ENCODE peak calls at places on chromosomes 6 and 20, in five cellular contexts. T, W, C, Y and O are unnamed samples.

GRCh38 chr6:163249651-163250101 is 164.8 kb upstream of the QKI start:
- DNase-seq in T (no peak), W (no peak), C (no peak), Y (no peak), O (peak)

GRCh38 chr6:47308674-47309325 is 905 bp downstream of the TNFRSF21 start:
- DNase-seq in T (no peak), W (peak), C (no peak), Y (no peak), O (no peak)

GRCh38 chr6:122736166-122736565 is 43.4 kb upstream of the FABP7 start:
- DNase-seq in T (no peak), W (no peak), C (no peak), Y (no peak), O (no peak)

GRCh38 chr6:25899123-25899522 is 25.1 kb upstream of the SLC17A3 start:
- DNase-seq in T (no peak), W (no peak), C (no peak), Y (no peak), O (no peak)

GRCh38 chr6:105137388-105137787 is 42.4 kb downstream of the POPDC3 start:
- DNase-seq in T (no peak), W (peak), C (no peak), Y (no peak), O (no peak)

GRCh38 chr6:219641-220198 is 72.6 kb upstream of the DUSP22 start:
- DNase-seq in T (peak), W (peak), C (no peak), Y (peak), O (no peak)

GRCh38 chr6:143806282-143807102 is 36.6 kb upstream of the LTV1 start:
- DNase-seq in T (no peak), W (no peak), C (peak), Y (peak), O (peak)

GRCh38 chr6:74066168-74066871 is 370.3 kb downstream of the CD109 start:
- DNase-seq in T (no peak), W (no peak), C (no peak), Y (no peak), O (no peak)

GRCh38 chr20:330233-331149 is 5.1 kb downstream of the SOX12 start:
- DNase-seq in T (peak), W (peak), C (peak), Y (peak), O (no peak)

GRCh38 chr6:161233986-161234620 is 39.8 kb downstream of the AGPAT4 start:
- DNase-seq in T (no peak), W (peak), C (peak), Y (peak), O (peak)

GRCh38 chr6:134589512-134589911 is 271.6 kb upstream of the SGK1 start:
- DNase-seq in T (no peak), W (no peak), C (peak), Y (no peak), O (peak)

GRCh38 chr6:143149771-143150170 is 89.1 kb downstream of the AIG1 start:
- DNase-seq in T (no peak), W (no peak), C (peak), Y (no peak), O (no peak)

GRCh38 chr6:12232339-12232738 is 57.8 kb upstream of the EDN1 start:
- DNase-seq in T (no peak), W (no peak), C (peak), Y (no peak), O (no peak)

DNA sequence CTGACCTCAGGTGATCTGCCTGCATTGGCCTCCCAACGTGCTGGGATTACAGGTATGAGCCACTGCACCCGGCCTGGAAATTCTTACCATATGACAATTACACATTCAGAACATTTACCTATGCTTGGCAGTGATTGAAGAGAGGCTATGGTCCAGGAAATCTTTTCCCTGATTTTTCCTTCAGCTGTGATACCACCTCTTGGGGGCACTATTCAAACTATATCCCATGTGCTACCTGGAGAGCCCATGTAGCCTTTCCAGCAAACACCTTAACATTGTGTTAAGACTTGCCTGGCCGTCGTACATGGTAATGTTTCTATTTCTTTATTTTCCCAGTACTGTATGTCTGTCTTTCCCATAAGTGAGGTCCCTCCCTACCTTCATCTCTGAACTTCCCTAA is 61.7 kb upstream of the C20orf144 start:
- DNase-seq in T (no peak), W (no peak), C (no peak), Y (no peak), O (no peak)
- TF ChIP-seq CTCF in T (no peak), W (no peak), C (no peak), Y (no peak), O (no peak)

GRCh38 chr6:19551611-19552010 is 285.6 kb upstream of the ID4 start:
- DNase-seq in T (no peak), W (no peak), C (no peak), Y (no peak), O (no peak)

GRCh38 chr6:19547507-19547906 is 289.7 kb upstream of the ID4 start:
- DNase-seq in T (no peak), W (no peak), C (no peak), Y (no peak), O (no peak)

GRCh38 chr6:19554356-19555225 is 282.6 kb upstream of the ID4 start:
- DNase-seq in T (no peak), W (peak), C (no peak), Y (no peak), O (no peak)

GRCh38 chr6:19552588-19552987 is 284.6 kb upstream of the ID4 start:
- DNase-seq in T (no peak), W (no peak), C (no peak), Y (no peak), O (no peak)

DNA sequence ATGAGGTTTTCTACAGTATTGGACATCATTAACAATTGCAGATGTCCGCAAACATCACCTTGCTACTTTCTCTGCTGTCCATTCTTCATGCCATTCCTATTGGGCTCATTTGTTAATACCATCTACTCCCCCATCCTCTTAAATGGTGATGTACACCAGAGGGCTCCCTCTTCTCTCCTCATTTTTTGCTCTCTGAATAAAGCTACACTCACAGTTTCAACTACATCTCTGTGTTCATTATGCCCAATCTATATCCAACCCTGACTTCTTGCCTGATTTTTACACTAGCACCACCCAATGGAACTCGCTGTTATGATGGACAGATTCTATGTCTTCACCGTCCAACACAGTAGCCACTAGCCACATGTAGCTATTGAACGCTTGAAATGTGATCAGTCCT is 288.1 kb upstream of the ID4 start:
- DNase-seq in T (no peak), W (no peak), C (no peak), Y (no peak), O (no peak)
- TF ChIP-seq CTCF in T (no peak), W (no peak), C (no peak), Y (no peak), O (no peak)

GRCh38 chr20:44247676-44248419 is 740 bp downstream of the GDAP1L1 start:
- DNase-seq in T (no peak), W (no peak), C (peak), Y (no peak), O (peak)
- TF ChIP-seq CTCF in T (no peak), W (no peak), C (peak), Y (no peak), O (peak)

GRCh38 chr6:169930799-169931198 is 179.4 kb downstream of the ERMARD start:
- DNase-seq in T (no peak), W (no peak), C (no peak), Y (no peak), O (no peak)
- TF ChIP-seq CTCF in T (no peak), W (no peak), C (no peak), Y (no peak), O (no peak)

DNA sequence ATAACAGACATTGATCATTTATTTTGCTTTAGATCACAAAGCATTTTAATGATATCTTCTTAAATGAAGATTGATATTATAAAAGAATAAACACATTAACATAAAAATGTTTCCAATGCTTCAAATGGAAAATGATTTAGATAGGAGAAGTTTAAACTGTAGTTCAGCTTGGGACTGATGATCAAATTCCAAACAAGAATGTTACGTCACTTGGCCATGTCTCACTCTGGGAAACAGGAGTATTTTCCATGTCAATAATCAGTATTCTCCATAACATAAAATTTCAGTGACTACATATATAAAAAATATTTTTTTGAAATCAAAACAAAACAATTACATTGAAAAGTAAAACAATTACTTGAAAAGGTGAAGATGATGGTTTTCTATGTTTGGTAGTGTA is 52.9 kb upstream of the SIM1 start:
- DNase-seq in T (no peak), W (no peak), C (no peak), Y (no peak), O (no peak)
- TF ChIP-seq CTCF in T (no peak), W (no peak), C (no peak), Y (no peak), O (no peak)

GRCh38 chr20:32207626-32208498 is at the start of the genes PLAGL2 and POFUT1:
- DNase-seq in T (peak), W (peak), C (peak), Y (peak), O (peak)
- TF ChIP-seq CTCF in T (no peak), W (no peak), C (peak), Y (no peak), O (peak)

GRCh38 chr20:51135926-51136325 is 113.0 kb upstream of the KCNG1 start:
- DNase-seq in T (no peak), W (peak), C (no peak), Y (no peak), O (no peak)

GRCh38 chr20:51138576-51138975 is 115.7 kb upstream of the KCNG1 start:
- DNase-seq in T (no peak), W (peak), C (no peak), Y (no peak), O (no peak)

GRCh38 chr20:51134405-51134804 is 111.5 kb upstream of the KCNG1 start:
- DNase-seq in T (no peak), W (no peak), C (no peak), Y (no peak), O (no peak)

GRCh38 chr20:51137461-51137860 is 114.6 kb upstream of the KCNG1 start:
- DNase-seq in T (no peak), W (no peak), C (no peak), Y (no peak), O (no peak)

GRCh38 chr20:51136326-51136725 is 113.4 kb upstream of the KCNG1 start:
- DNase-seq in T (no peak), W (no peak), C (no peak), Y (no peak), O (no peak)
- TF ChIP-seq CTCF in T (no peak), W (no peak), C (no peak), Y (no peak), O (no peak)

DNA sequence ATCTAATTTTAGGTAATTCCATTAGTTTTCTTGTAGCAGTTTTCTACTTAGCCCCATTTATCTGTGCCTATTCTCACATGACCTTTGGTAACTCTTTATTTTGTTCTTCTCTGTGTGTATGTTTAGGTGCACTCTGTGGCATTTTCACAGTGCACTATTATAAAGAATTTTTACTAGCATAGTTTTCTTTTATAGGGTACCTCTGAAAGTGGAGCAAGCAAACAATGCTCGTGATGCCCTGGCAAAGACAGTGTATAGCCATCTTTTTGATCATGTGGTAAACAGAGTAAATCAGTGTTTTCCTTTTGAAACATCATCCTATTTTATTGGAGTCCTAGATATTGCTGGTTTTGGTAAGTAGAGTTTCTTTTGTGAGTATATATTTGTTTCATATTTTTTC is 107.9 kb downstream of the MYO6 start:
- DNase-seq in T (no peak), W (no peak), C (no peak), Y (no peak), O (no peak)
- TF ChIP-seq CTCF in T (no peak), W (no peak), C (no peak), Y (no peak), O (no peak)